ENCODE peak calls at places on chromosomes 16 and 17, in four cellular contexts. One of them, this sample, is unnamed.

GRCh38 chr17:39212841-39213480 is 12.8 kb downstream of the STAC2 start:
- DNase-seq in KBM-7: no peak
- DNase-seq in stimulated activated CD8-positive, alpha-beta memory T cell treated with anti-CD3 and anti-CD28 coated beads, Interleukin-4, amount 100 ng/mL, for 24 hours: no peak
- DNase-seq in activated CD4-positive, alpha-beta T cell treated with anti-CD3 and anti-CD28 coated beads, Interleukin-2, amount 10 ng/mL, durations not matched to agents 7 days and 5 days: no peak
- DNase-seq in this sample: no peak

GRCh38 chr17:78019367-78019975 is 61.0 kb downstream of the TNRC6C start:
- DNase-seq in stimulated activated CD8-positive, alpha-beta memory T cell treated with anti-CD3 and anti-CD28 coated beads, Interleukin-4, amount 100 ng/mL, for 24 hours: no peak
- DNase-seq in activated CD4-positive, alpha-beta T cell treated with anti-CD3 and anti-CD28 coated beads, Interleukin-2, amount 10 ng/mL, durations not matched to agents 7 days and 5 days: no peak
- DNase-seq in KBM-7: peak; percentile 55
- DNase-seq in this sample: peak; percentile 48

GRCh38 chr17:49003557-49004511 is 6.6 kb downstream of the IGF2BP1 start:
- DNase-seq in stimulated activated CD8-positive, alpha-beta memory T cell treated with anti-CD3 and anti-CD28 coated beads, Interleukin-4, amount 100 ng/mL, for 24 hours: no peak
- DNase-seq in activated CD4-positive, alpha-beta T cell treated with anti-CD3 and anti-CD28 coated beads, Interleukin-2, amount 10 ng/mL, durations not matched to agents 7 days and 5 days: no peak
- DNase-seq in KBM-7: peak; percentile 36
- DNase-seq in this sample: peak; percentile 63

GRCh38 chr16:48583075-48584065 is 26.6 kb downstream of the N4BP1 start:
- DNase-seq in stimulated activated CD8-positive, alpha-beta memory T cell treated with anti-CD3 and anti-CD28 coated beads, Interleukin-4, amount 100 ng/mL, for 24 hours: no peak
- DNase-seq in KBM-7: no peak
- DNase-seq in activated CD4-positive, alpha-beta T cell treated with anti-CD3 and anti-CD28 coated beads, Interleukin-2, amount 10 ng/mL, durations not matched to agents 7 days and 5 days: no peak
- DNase-seq in this sample: peak; percentile 49

GRCh38 chr17:11550431-11550830 is 47.8 kb upstream of the DNAH9 start:
- DNase-seq in activated CD4-positive, alpha-beta T cell treated with anti-CD3 and anti-CD28 coated beads, Interleukin-2, amount 10 ng/mL, durations not matched to agents 7 days and 5 days: no peak
- DNase-seq in stimulated activated CD8-positive, alpha-beta memory T cell treated with anti-CD3 and anti-CD28 coated beads, Interleukin-4, amount 100 ng/mL, for 24 hours: no peak
- DNase-seq in KBM-7: no peak
- DNase-seq in this sample: no peak

GRCh38 chr17:64313577-64313976 is 50.5 kb upstream of the TEX2 start:
- DNase-seq in KBM-7: no peak
- DNase-seq in activated CD4-positive, alpha-beta T cell treated with anti-CD3 and anti-CD28 coated beads, Interleukin-2, amount 10 ng/mL, durations not matched to agents 7 days and 5 days: no peak
- DNase-seq in stimulated activated CD8-positive, alpha-beta memory T cell treated with anti-CD3 and anti-CD28 coated beads, Interleukin-4, amount 100 ng/mL, for 24 hours: no peak
- DNase-seq in this sample: no peak

GRCh38 chr17:79797492-79798295 is 817 bp upstream of the CBX8 start:
- DNase-seq in activated CD4-positive, alpha-beta T cell treated with anti-CD3 and anti-CD28 coated beads, Interleukin-2, amount 10 ng/mL, durations not matched to agents 7 days and 5 days: no peak
- DNase-seq in KBM-7: no peak
- DNase-seq in stimulated activated CD8-positive, alpha-beta memory T cell treated with anti-CD3 and anti-CD28 coated beads, Interleukin-4, amount 100 ng/mL, for 24 hours: no peak
- DNase-seq in this sample: no peak

GRCh38 chr16:30354423-30355143 is 525 bp downstream of the CD2BP2 start:
- DNase-seq in activated CD4-positive, alpha-beta T cell treated with anti-CD3 and anti-CD28 coated beads, Interleukin-2, amount 10 ng/mL, durations not matched to agents 7 days and 5 days: peak; percentile 35
- DNase-seq in stimulated activated CD8-positive, alpha-beta memory T cell treated with anti-CD3 and anti-CD28 coated beads, Interleukin-4, amount 100 ng/mL, for 24 hours: no peak
- DNase-seq in KBM-7: no peak
- DNase-seq in this sample: no peak

GRCh38 chr17:8285270-8286181 is 2.9 kb upstream of the RANGRF start:
- DNase-seq in activated CD4-positive, alpha-beta T cell treated with anti-CD3 and anti-CD28 coated beads, Interleukin-2, amount 10 ng/mL, durations not matched to agents 7 days and 5 days: no peak
- DNase-seq in stimulated activated CD8-positive, alpha-beta memory T cell treated with anti-CD3 and anti-CD28 coated beads, Interleukin-4, amount 100 ng/mL, for 24 hours: no peak
- DNase-seq in KBM-7: peak; percentile 64
- DNase-seq in this sample: no peak

GRCh38 chr16:23434380-23434779 is 18.6 kb downstream of the COG7 start:
- DNase-seq in activated CD4-positive, alpha-beta T cell treated with anti-CD3 and anti-CD28 coated beads, Interleukin-2, amount 10 ng/mL, durations not matched to agents 7 days and 5 days: peak; percentile 60
- DNase-seq in KBM-7: peak; percentile 72
- DNase-seq in stimulated activated CD8-positive, alpha-beta memory T cell treated with anti-CD3 and anti-CD28 coated beads, Interleukin-4, amount 100 ng/mL, for 24 hours: no peak
- DNase-seq in this sample: peak; percentile 72

GRCh38 chr17:68706351-68706750 is 105.2 kb upstream of the FAM20A start:
- DNase-seq in activated CD4-positive, alpha-beta T cell treated with anti-CD3 and anti-CD28 coated beads, Interleukin-2, amount 10 ng/mL, durations not matched to agents 7 days and 5 days: no peak
- DNase-seq in KBM-7: no peak
- DNase-seq in stimulated activated CD8-positive, alpha-beta memory T cell treated with anti-CD3 and anti-CD28 coated beads, Interleukin-4, amount 100 ng/mL, for 24 hours: no peak
- DNase-seq in this sample: no peak